ENCODE peak calls at places on chromosomes 5 and 9, in eight cellular contexts. R is lung, S is left lung, K is heart right ventricle, Y is A549, Q is adrenal gland, B is PC-3, U is stomach. A is an unnamed sample.

GRCh38 chr9:37902804-37903580 is 935 bp downstream of the SLC25A51 start:
- DNase-seq in U (no peak), B (peak; percentile 50), Q (peak; percentile 48), S (no peak), Y (no peak), K (no peak), R (no peak), A (no peak)

GRCh38 chr9:31323726-31324444 is 1060.6 kb upstream of the ACO1 start:
- DNase-seq in Y (no peak), B (no peak), K (no peak), Q (no peak), R (no peak), U (no peak), S (no peak), A (no peak)

GRCh38 chr5:151618907-151619306 is 27.8 kb upstream of the FAT2 start:
- DNase-seq in R (no peak), U (no peak), K (no peak), Y (no peak), S (no peak), Q (no peak), B (peak; percentile 43), A (no peak)

GRCh38 chr5:6768590-6769230 is 55.5 kb downstream of the TENT4A start:
- DNase-seq in U (no peak), S (no peak), R (no peak), B (no peak), Y (no peak), Q (no peak), K (no peak), A (no peak)

GRCh38 chr5:87562068-87562467 is 149.3 kb upstream of the CCNH start:
- DNase-seq in U (no peak), Y (no peak), B (no peak), S (no peak), K (no peak), Q (no peak), R (no peak), A (no peak)

GRCh38 chr9:129458663-129459549 is 162.0 kb downstream of the C9orf50 start:
- DNase-seq in U (peak; percentile 86), R (peak; percentile 36), B (no peak), K (peak; percentile 71), S (peak; percentile 54), Y (no peak), Q (peak; percentile 82), A (no peak)

GRCh38 chr5:175710361-175710760 is 52.5 kb downstream of the HRH2 start:
- DNase-seq in B (no peak), U (peak; percentile 24), S (no peak), Y (no peak), R (no peak), K (no peak), Q (peak; percentile 24), A (no peak)

GRCh38 chr9:89219637-89220036 is 41.0 kb upstream of the SHC3 start:
- DNase-seq in Q (no peak), S (no peak), K (no peak), U (no peak), R (no peak), Y (no peak), B (no peak), A (no peak)

GRCh38 chr5:148875205-148875875 is 48.9 kb downstream of the ADRB2 start:
- DNase-seq in K (no peak), S (no peak), B (peak; percentile 56), R (no peak), U (no peak), Q (no peak), Y (no peak), A (no peak)

GRCh38 chr9:87016681-87017080 is 69.4 kb upstream of the GAS1 start:
- DNase-seq in B (no peak), R (no peak), Q (no peak), U (no peak), Y (no peak), S (no peak), K (no peak), A (no peak)

GRCh38 chr9:137664676-137665075 is 45.9 kb downstream of the EHMT1 start:
- DNase-seq in Y (peak; percentile 18), S (no peak), Q (no peak), B (peak; percentile 59), R (no peak), U (peak; percentile 43), K (no peak), A (no peak)

GRCh38 chr5:57695179-57695578 is 212.6 kb upstream of the ACTBL2 start:
- DNase-seq in R (no peak), S (no peak), Y (no peak), K (no peak), U (no peak), B (no peak), Q (no peak), A (no peak)
- H3K4me1 ChIP-seq in R (peaks cover 16% of the 10 kb centered on the region), S (peaks cover 12% of the 10 kb centered on the region), Y (peaks cover 51% of the 10 kb centered on the region), K (peaks cover 72% of the 10 kb centered on the region), U (peaks cover 43% of the 10 kb centered on the region), B (peaks cover 34% of the 10 kb centered on the region), Q (peaks cover 43% of the 10 kb centered on the region), A (no peaks in the 10 kb centered on the region)

GRCh38 chr9:131404987-131405386 is 11.1 kb downstream of the PRRC2B start:
- DNase-seq in K (no peak), S (no peak), Y (no peak), R (no peak), U (no peak), Q (peak; percentile 76), B (no peak), A (no peak)

GRCh38 chr9:131405429-131405828 is 11.5 kb downstream of the PRRC2B start:
- DNase-seq in B (no peak), U (no peak), Q (no peak), S (no peak), R (no peak), K (peak; percentile 47), Y (no peak), A (no peak)

GRCh38 chr9:131405858-131406566 is 12.1 kb downstream of the PRRC2B start:
- DNase-seq in B (no peak), R (no peak), U (no peak), K (no peak), Y (no peak), Q (no peak), S (no peak), A (no peak)

GRCh38 chr9:131407717-131408195 is 13.9 kb downstream of the PRRC2B start:
- DNase-seq in Y (no peak), U (no peak), R (peak; percentile 56), K (peak; percentile 30), B (no peak), S (peak; percentile 57), Q (peak; percentile 80), A (peak; percentile 23)

DNA sequence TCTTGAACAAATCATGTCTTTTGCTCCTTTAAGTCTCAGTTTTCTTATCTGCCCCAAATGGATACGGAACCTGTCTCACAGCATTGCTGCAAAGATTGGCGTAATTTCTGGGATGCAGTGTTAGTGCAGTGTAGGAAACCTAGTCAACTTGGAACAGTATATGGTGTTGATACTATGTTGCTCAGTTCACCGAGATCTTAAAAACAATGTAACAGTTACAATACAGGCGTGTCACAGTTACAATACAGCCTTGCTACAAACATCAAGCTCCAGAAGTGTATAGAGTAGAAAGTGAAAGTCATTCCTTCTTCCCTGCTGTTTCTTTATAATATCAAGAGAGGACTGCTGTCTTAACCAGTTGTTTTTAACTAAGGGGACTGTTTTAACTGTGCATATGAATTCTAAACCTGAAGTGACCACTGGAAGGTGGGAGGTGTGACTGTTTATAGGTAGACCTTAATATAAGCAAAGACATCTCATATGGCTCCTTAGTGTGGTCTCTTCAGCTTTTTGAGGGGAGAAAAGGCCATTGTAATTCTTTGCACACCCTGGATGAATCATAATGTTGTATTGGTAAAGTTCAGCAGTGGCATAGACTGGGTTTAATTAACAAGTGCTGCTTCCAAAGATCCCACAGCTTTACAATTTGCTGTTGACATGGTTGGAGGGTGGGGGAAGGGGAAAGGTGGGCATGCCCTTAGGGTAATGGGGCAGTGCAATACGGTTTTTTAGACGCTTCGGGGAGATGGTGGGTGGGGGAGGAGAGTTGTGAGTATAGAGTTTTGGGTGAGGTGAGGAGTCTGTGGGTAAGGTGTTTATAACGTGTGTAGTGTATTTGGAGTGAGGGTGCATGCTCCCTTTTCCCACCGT is 12.9 kb downstream of the PRRC2B start:
- DNase-seq in U (no peak), K (no peak), S (no peak), R (no peak), Y (no peak), Q (no peak), B (no peak), A (no peak)
- H3K27ac ChIP-seq in U (peak overlapping the region; percentile 66), K (peak overlapping the region; percentile 83), S (peak overlapping the region; percentile 53), R (peak overlapping the region; percentile 74), Y (no peak overlapping the region), Q (peak overlapping the region; percentile 50), B (no peak overlapping the region), A (peak overlapping the region; percentile 37)

DNA sequence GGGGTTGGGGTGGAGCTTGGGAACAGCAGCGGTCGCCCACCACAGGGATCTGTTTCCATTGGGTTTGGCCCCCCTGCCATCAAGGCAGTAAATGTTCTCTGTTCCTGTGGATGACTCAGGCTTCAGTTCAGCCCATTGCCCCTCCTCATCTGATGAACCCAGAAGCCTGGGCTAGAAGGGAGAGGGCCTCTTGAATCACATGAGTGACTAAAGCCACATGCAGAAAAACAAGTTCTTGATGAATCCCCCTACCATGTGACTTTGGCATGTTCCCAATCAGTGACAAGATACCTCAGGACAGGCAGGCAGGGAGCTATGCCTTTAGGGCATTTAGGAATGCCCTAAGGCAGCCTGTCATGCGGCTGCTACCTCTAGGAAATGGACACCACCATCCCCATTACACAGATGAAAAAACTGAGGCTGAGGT is 2.5 kb downstream of the SH3PXD2B start:
- DNase-seq in K (no peak), Y (no peak), U (peak; percentile 21), B (peak; percentile 91), R (no peak), S (no peak), Q (peak; percentile 90), A (no peak)
- H3K4me1 ChIP-seq in K (peaks cover 51% of the 10 kb centered on the region), Y (peaks cover 25% of the 10 kb centered on the region), U (peaks cover 80% of the 10 kb centered on the region), B (peaks cover 34% of the 10 kb centered on the region), R (no peaks in the 10 kb centered on the region), S (peaks cover 19% of the 10 kb centered on the region), Q (peaks cover 70% of the 10 kb centered on the region), A (peaks cover 5% of the 10 kb centered on the region)

GRCh38 chr5:134457801-134458200 is 46.1 kb upstream of the CDKN2AIPNL start:
- DNase-seq in B (no peak), U (no peak), S (no peak), Y (no peak), R (no peak), K (no peak), Q (no peak), A (no peak)
- H3K27ac ChIP-seq in B (no peak overlapping the region), U (no peak overlapping the region), S (no peak overlapping the region), Y (no peak overlapping the region), R (no peak overlapping the region), K (peak overlapping the region; percentile 56), Q (no peak overlapping the region), A (no peak overlapping the region)

A was measured in effector memory CD4-positive, alpha-beta T cell.